ENCODE peak calls at places on chromosomes 16 and 17, in seven cellular contexts. One of them, this sample, is unnamed.

GRCh38 chr16:24848065-24848464 is 2.3 kb downstream of the SLC5A11 start:
- DNase-seq in A549: no peak
- DNase-seq in breast epithelium: no peak
- DNase-seq in spleen: no peak
- DNase-seq in tibial nerve: no peak
- DNase-seq in HCT116: peak; percentile 24
- DNase-seq in heart left ventricle: no peak
- DNase-seq in this sample: no peak

GRCh38 chr16:56689171-56689570 is 6.9 kb downstream of the MT1X start:
- DNase-seq in HCT116: no peak
- DNase-seq in A549: no peak
- DNase-seq in breast epithelium: no peak
- DNase-seq in heart left ventricle: no peak
- DNase-seq in spleen: no peak
- DNase-seq in tibial nerve: no peak
- DNase-seq in this sample: no peak

GRCh38 chr17:80036715-80037477 is 454 bp downstream of the CCDC40 start:
- DNase-seq in A549: peak; percentile 63
- DNase-seq in heart left ventricle: no peak
- DNase-seq in tibial nerve: no peak
- DNase-seq in HCT116: no peak
- DNase-seq in breast epithelium: no peak
- DNase-seq in spleen: peak; percentile 80
- DNase-seq in this sample: peak; percentile 52

GRCh38 chr16:832652-833336 is 32.3 kb upstream of the GNG13 start:
- DNase-seq in heart left ventricle: no peak
- DNase-seq in HCT116: no peak
- DNase-seq in breast epithelium: no peak
- DNase-seq in A549: no peak
- DNase-seq in tibial nerve: no peak
- DNase-seq in spleen: no peak
- DNase-seq in this sample: no peak

GRCh38 chr17:45098869-45099616 is 33.3 kb downstream of the PLCD3 start:
- DNase-seq in HCT116: peak; percentile 51
- DNase-seq in breast epithelium: peak; percentile 89
- DNase-seq in A549: peak; percentile 99
- DNase-seq in tibial nerve: peak; percentile 93
- DNase-seq in heart left ventricle: peak; percentile 93
- DNase-seq in spleen: peak; percentile 93
- DNase-seq in this sample: peak; percentile 84

GRCh38 chr17:10304758-10305300 is 68.0 kb downstream of the MYH13 start:
- DNase-seq in spleen: no peak
- DNase-seq in tibial nerve: no peak
- DNase-seq in breast epithelium: no peak
- DNase-seq in heart left ventricle: no peak
- DNase-seq in A549: no peak
- DNase-seq in HCT116: no peak
- DNase-seq in this sample: no peak

GRCh38 chr16:5059386-5060072 is 6.2 kb downstream of the C16orf89 start:
- DNase-seq in heart left ventricle: no peak
- DNase-seq in breast epithelium: no peak
- DNase-seq in A549: no peak
- DNase-seq in HCT116: no peak
- DNase-seq in tibial nerve: no peak
- DNase-seq in spleen: peak; percentile 20
- DNase-seq in this sample: no peak

GRCh38 chr17:12545877-12546513 is 119.7 kb upstream of the MYOCD start:
- DNase-seq in breast epithelium: no peak
- DNase-seq in heart left ventricle: no peak
- DNase-seq in A549: peak; percentile 55
- DNase-seq in HCT116: peak; percentile 38
- DNase-seq in spleen: no peak
- DNase-seq in tibial nerve: peak; percentile 44
- DNase-seq in this sample: peak; percentile 34

GRCh38 chr17:81483085-81483861 is 29.3 kb downstream of the ACTG1 start:
- DNase-seq in tibial nerve: no peak
- DNase-seq in HCT116: no peak
- DNase-seq in spleen: peak; percentile 92
- DNase-seq in A549: no peak
- DNase-seq in breast epithelium: no peak
- DNase-seq in heart left ventricle: peak; percentile 80
- DNase-seq in this sample: no peak

GRCh38 chr16:88978608-88979346 is 1.8 kb upstream of the CBFA2T3 start:
- DNase-seq in spleen: peak; percentile 90
- DNase-seq in breast epithelium: no peak
- DNase-seq in A549: no peak
- DNase-seq in heart left ventricle: no peak
- DNase-seq in HCT116: no peak
- DNase-seq in tibial nerve: no peak
- DNase-seq in this sample: no peak
- TF ChIP-seq POLR2A in spleen: no peak
- TF ChIP-seq POLR2A in breast epithelium: no peak
- TF ChIP-seq POLR2A in A549: no peak
- TF ChIP-seq POLR2A in heart left ventricle: no peak
- TF ChIP-seq POLR2A in HCT116: no peak
- TF ChIP-seq POLR2A in tibial nerve: no peak
- TF ChIP-seq POLR2A in this sample: no peak

GRCh38 chr17:39636927-39637736 is at the start of gene STARD3:
- DNase-seq in spleen: peak; percentile 99
- DNase-seq in breast epithelium: peak; percentile 94
- DNase-seq in heart left ventricle: peak; percentile 95
- DNase-seq in tibial nerve: peak; percentile 82
- DNase-seq in HCT116: peak; percentile 73
- DNase-seq in A549: peak; percentile 97
- DNase-seq in this sample: peak; percentile 93
- TF ChIP-seq POLR2A in spleen: no peak
- TF ChIP-seq POLR2A in breast epithelium: peak; percentile 33
- TF ChIP-seq POLR2A in heart left ventricle: no peak
- TF ChIP-seq POLR2A in tibial nerve: no peak
- TF ChIP-seq POLR2A in HCT116: no peak
- TF ChIP-seq POLR2A in A549: peak; percentile 75
- TF ChIP-seq POLR2A in this sample: peak; percentile 78

DNA sequence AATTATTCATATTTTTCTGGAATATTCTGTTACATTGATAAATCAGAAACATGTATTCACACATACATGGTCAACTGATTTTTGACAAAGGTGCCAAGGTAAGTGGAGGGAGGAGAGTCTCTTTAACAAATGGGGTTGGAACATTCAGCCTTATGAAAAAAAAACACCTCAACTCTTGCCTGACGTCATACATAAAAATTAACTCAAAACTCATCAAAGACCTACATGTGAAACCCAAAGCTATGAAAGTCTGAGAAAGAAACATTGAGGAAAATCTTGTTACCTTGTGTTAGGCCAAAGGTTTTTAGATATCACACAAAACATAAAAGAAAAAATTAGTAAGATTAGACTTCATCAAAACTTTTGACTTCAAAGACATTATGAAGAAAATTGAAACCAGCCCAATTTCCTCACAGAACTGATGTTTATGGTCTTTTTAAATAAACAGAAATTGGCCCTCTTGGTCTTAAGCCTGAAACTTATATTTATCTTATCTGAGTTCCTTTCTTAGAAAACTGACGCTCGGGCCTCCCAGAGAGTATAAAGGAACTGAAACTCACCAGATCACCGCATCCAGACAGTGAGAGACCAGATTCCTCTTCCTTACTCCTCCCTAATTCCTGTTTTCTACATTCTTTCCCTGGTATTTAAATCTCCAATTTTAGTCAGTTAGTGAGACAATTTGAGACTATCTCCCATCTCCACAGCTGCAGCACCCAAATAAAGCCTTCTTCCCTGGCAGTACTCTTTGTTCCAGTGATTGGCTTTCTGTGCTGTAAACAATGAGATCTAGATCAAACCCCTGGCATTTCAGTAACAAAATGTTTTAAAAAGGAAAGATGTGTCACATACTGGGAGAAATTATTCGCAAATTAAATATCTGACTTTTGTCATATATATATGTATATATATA is 4.0 kb downstream of the HYDIN start:
- DNase-seq in tibial nerve: no peak
- DNase-seq in heart left ventricle: no peak
- DNase-seq in A549: no peak
- DNase-seq in HCT116: no peak
- DNase-seq in breast epithelium: no peak
- DNase-seq in spleen: no peak
- DNase-seq in this sample: no peak
- TF ChIP-seq POLR2A in tibial nerve: no peak
- TF ChIP-seq POLR2A in heart left ventricle: no peak
- TF ChIP-seq POLR2A in A549: no peak
- TF ChIP-seq POLR2A in HCT116: no peak
- TF ChIP-seq POLR2A in breast epithelium: no peak
- TF ChIP-seq POLR2A in spleen: no peak
- TF ChIP-seq POLR2A in this sample: no peak

GRCh38 chr16:72722552-72722951 is 325.4 kb downstream of the ZFHX3 start:
- DNase-seq in heart left ventricle: no peak
- DNase-seq in HCT116: no peak
- DNase-seq in breast epithelium: no peak
- DNase-seq in spleen: no peak
- DNase-seq in tibial nerve: no peak
- DNase-seq in A549: no peak
- DNase-seq in this sample: no peak
- TF ChIP-seq POLR2A in heart left ventricle: no peak
- TF ChIP-seq POLR2A in HCT116: no peak
- TF ChIP-seq POLR2A in breast epithelium: no peak
- TF ChIP-seq POLR2A in spleen: no peak
- TF ChIP-seq POLR2A in tibial nerve: no peak
- TF ChIP-seq POLR2A in A549: no peak
- TF ChIP-seq POLR2A in this sample: no peak

GRCh38 chr17:8221663-8222379 is 11.4 kb upstream of the AURKB start:
- DNase-seq in tibial nerve: peak; percentile 100
- DNase-seq in HCT116: no peak
- DNase-seq in heart left ventricle: peak; percentile 84
- DNase-seq in breast epithelium: peak; percentile 91
- DNase-seq in spleen: peak; percentile 90
- DNase-seq in A549: peak; percentile 82
- DNase-seq in this sample: peak; percentile 21
- TF ChIP-seq POLR2A in tibial nerve: peak; percentile 17
- TF ChIP-seq POLR2A in HCT116: no peak
- TF ChIP-seq POLR2A in heart left ventricle: no peak
- TF ChIP-seq POLR2A in breast epithelium: no peak
- TF ChIP-seq POLR2A in spleen: peak; percentile 52
- TF ChIP-seq POLR2A in A549: no peak
- TF ChIP-seq POLR2A in this sample: no peak

GRCh38 chr17:78114831-78115723 is 13.5 kb downstream of the TMC6 start:
- DNase-seq in HCT116: no peak
- DNase-seq in spleen: peak; percentile 77
- DNase-seq in A549: no peak
- DNase-seq in heart left ventricle: peak; percentile 78
- DNase-seq in breast epithelium: no peak
- DNase-seq in tibial nerve: no peak
- DNase-seq in this sample: no peak
- TF ChIP-seq POLR2A in HCT116: no peak
- TF ChIP-seq POLR2A in spleen: no peak
- TF ChIP-seq POLR2A in A549: no peak
- TF ChIP-seq POLR2A in heart left ventricle: no peak
- TF ChIP-seq POLR2A in breast epithelium: no peak
- TF ChIP-seq POLR2A in tibial nerve: no peak
- TF ChIP-seq POLR2A in this sample: no peak

GRCh38 chr17:37489197-37490001 is at the start of gene DUSP14:
- DNase-seq in tibial nerve: peak; percentile 34
- DNase-seq in spleen: peak; percentile 92
- DNase-seq in breast epithelium: peak; percentile 74
- DNase-seq in heart left ventricle: peak; percentile 88
- DNase-seq in HCT116: peak; percentile 57
- DNase-seq in A549: peak; percentile 90
- DNase-seq in this sample: peak; percentile 82
- TF ChIP-seq POLR2A in tibial nerve: peak; percentile 29
- TF ChIP-seq POLR2A in spleen: no peak
- TF ChIP-seq POLR2A in breast epithelium: peak; percentile 16
- TF ChIP-seq POLR2A in heart left ventricle: no peak
- TF ChIP-seq POLR2A in HCT116: peak; percentile 48
- TF ChIP-seq POLR2A in A549: peak; percentile 78
- TF ChIP-seq POLR2A in this sample: peak; percentile 83

GRCh38 chr16:9165601-9166220 is 74.3 kb downstream of the HAPSTR1 start:
- DNase-seq in tibial nerve: no peak
- DNase-seq in breast epithelium: no peak
- DNase-seq in HCT116: no peak
- DNase-seq in heart left ventricle: no peak
- DNase-seq in A549: no peak
- DNase-seq in spleen: no peak
- DNase-seq in this sample: no peak
- TF ChIP-seq POLR2A in tibial nerve: no peak
- TF ChIP-seq POLR2A in breast epithelium: no peak
- TF ChIP-seq POLR2A in HCT116: no peak
- TF ChIP-seq POLR2A in heart left ventricle: no peak
- TF ChIP-seq POLR2A in A549: no peak
- TF ChIP-seq POLR2A in spleen: no peak
- TF ChIP-seq POLR2A in this sample: no peak